ENCODE peak calls at places on chromosome 13, in seven cellular contexts. K is SJSA1, Z is HCT116, J is trophoblast cell, R is esophagus muscularis mucosa, P is heart right ventricle, S is mammary epithelial cell. N is an unnamed sample. For H3K4me1, the result is how much of the 10 kb centered on the place peaks cover.

GRCh38 chr13:53142301-53142700 is 113.7 kb downstream of the OLFM4 start:
- DNase-seq in S (no peak), Z (no peak), J (no peak), P (no peak), K (peak), R (no peak), N (no peak)

GRCh38 chr13:44272692-44273091 is 100.9 kb upstream of the SERP2 start:
- DNase-seq in K (no peak), P (no peak), R (no peak), J (peak), Z (no peak), S (no peak), N (no peak)

GRCh38 chr13:98910501-98910951 is 67.3 kb downstream of the DOCK9 start:
- DNase-seq in Z (peak), J (peak), S (peak), K (peak), R (no peak), P (no peak), N (peak)

GRCh38 chr13:23673354-23673753 is 103.1 kb downstream of the TNFRSF19 start:
- DNase-seq in R (peak), S (peak), P (no peak), Z (no peak), J (peak), K (no peak), N (no peak)

GRCh38 chr13:26985285-26985878 is 186.2 kb downstream of the USP12 start:
- DNase-seq in J (peak), R (no peak), Z (peak), P (no peak), K (peak), S (peak), N (peak)

GRCh38 chr13:64314286-64314685 is 2898.6 kb upstream of the PCDH20 start:
- DNase-seq in K (no peak), S (no peak), J (no peak), Z (no peak), R (no peak), P (no peak), N (no peak)

GRCh38 chr13:21326155-21327030 is 132.7 kb downstream of the ZDHHC20 start:
- DNase-seq in R (no peak), P (no peak), Z (no peak), K (peak), S (peak), J (peak), N (no peak)

GRCh38 chr13:76758738-76759137 is 127.5 kb downstream of the KCTD12 start:
- DNase-seq in S (peak), P (no peak), K (no peak), J (no peak), Z (no peak), R (no peak), N (no peak)

GRCh38 chr13:74647991-74648390 is 513.8 kb upstream of the KLF12 start:
- DNase-seq in P (no peak), J (no peak), R (no peak), K (no peak), S (no peak), Z (no peak), N (no peak)

GRCh38 chr13:48000559-48001126 is 430 bp downstream of the SUCLA2 start:
- DNase-seq in P (no peak), R (no peak), Z (no peak), S (peak), K (no peak), J (peak), N (no peak)

GRCh38 chr13:48158290-48158689 is 63.4 kb upstream of the MED4 start:
- DNase-seq in J (no peak), K (no peak), P (no peak), R (no peak), Z (no peak), S (peak), N (no peak)

GRCh38 chr13:89627991-89628390 is 1719.5 kb upstream of the MIR17HG start:
- DNase-seq in R (no peak), J (no peak), K (no peak), S (peak), P (no peak), Z (no peak), N (no peak)

GRCh38 chr13:49421391-49421790 is 22.5 kb downstream of the CAB39L start:
- DNase-seq in J (no peak), Z (peak), R (no peak), S (peak), K (peak), P (no peak), N (peak)

GRCh38 chr13:114101325-114101821 is 31.1 kb downstream of the RASA3 start:
- DNase-seq in R (no peak), P (peak), K (no peak), J (no peak), S (no peak), Z (no peak), N (peak)

GRCh38 chr13:27043013-27043412 is 128.6 kb downstream of the USP12 start:
- DNase-seq in J (peak), P (no peak), S (peak), Z (peak), R (no peak), K (peak), N (no peak)

GRCh38 chr13:106088094-106088493 is 447.4 kb downstream of the EFNB2 start:
- DNase-seq in S (no peak), Z (no peak), R (no peak), K (no peak), J (no peak), P (no peak), N (no peak)

DNA sequence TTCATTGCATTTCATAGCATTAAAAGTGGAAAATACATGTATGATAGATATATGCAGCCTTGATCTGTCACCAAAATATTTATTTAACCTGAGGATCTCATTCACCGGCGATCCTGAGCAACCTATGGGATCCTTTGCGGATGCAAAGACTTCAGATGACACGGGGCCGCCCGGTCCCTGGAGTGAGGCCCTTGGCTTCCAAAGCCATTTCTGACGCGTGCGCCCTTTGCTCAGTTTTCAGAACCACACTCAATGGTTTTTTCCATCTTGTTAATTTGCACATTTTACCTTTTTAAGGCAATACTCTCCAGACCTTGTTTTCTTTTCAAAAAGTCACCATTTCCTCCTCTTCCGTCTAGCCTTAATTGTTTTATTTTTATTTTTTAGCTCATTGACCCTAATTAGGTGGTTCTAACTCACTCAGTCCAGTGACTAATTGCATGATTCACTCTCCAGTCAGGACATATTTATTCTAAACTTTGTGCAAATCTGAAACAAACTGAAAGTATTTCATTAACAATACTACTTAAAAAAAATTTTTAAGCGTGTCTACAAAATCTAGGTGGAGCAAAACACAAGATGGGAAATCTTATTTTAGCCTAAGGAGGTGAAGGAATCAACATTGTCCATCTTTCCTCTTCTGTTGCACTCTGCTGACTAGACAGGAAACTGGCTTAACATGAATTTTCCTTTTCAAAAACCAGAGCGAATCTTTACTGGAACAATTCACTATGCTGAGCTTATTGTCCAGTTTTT is 47.9 kb downstream of the COL4A1 start:
- DNase-seq in P (no peak), R (no peak), S (peak), Z (no peak), K (no peak), J (no peak), N (no peak)
- H3K4me1 ChIP-seq in P (half or more), R (half or more), S (under half), Z (under half), K (half or more), J (under half), N (under half)

DNA sequence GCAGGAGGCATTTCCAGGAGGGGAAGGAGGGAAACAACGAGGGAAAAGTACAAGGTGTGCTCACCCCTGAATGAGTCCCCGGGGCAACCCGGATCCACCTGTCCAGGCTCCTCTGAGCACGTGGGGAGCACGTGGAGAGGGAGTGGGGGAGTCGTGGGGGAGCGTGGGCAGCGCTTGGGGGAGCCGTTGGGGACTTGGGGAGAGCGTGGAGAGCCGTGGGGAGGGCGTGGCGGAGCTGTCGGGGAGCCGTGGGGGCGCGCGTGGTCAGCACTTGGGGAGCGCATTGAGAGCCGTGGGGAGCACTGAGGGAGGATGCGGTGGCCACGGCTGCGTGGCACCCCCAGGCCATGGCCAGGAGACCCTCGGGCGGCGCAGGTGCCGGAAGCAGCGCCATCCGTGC is 52.8 kb downstream of the IRS2 start:
- DNase-seq in K (no peak), J (no peak), R (no peak), Z (no peak), S (no peak), P (no peak), N (no peak)
- H3K4me3 ChIP-seq in K (no peak), J (no peak), R (no peak), Z (no peak), S (no peak), P (no peak), N (no peak)

DNA sequence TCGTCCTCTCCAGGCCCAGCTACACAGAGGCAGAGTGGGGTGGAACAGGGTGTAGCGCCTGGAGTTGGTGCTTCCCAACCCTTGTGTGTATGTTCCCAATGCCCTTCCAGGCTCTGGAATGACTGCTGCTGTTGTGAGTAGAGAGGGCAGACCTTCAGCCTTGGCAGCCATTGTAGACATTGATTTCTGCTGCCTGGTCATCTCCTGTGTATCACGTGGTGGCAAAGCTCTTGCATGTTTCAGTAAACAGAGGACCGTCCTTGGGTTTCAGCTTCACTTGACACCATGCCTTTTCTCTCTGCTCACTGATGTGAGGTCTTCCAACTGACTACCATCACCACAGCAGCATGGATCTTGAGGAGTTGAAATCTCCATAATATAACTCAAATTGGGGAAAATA is 397.9 kb downstream of the COG6 start:
- DNase-seq in K (no peak), J (no peak), R (no peak), P (no peak), Z (no peak), S (no peak), N (no peak)
- H3K27ac ChIP-seq in K (no peak), J (no peak), R (no peak), P (no peak), Z (no peak), S (no peak), N (no peak)

DNA sequence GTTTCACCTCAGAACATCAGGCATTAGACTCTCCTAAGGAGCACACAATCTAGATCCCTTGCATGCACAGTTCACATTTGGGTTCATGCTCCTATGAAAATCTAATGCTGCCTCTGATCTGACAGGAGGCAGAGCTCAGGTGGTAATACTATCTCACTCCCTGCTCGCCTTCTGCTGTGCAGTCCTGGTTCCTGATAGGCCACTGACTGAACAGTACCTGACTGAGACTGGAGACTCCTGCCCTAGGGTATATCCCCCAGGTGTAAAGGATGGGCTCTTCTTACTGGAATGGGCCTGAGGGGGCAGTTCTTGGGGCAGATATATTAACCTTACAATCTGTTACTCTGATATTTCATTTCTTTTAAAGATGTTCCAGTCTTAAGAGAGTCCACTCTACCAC is 6.3 kb downstream of the OBI1 start:
- DNase-seq in J (no peak), Z (no peak), R (no peak), P (no peak), K (no peak), S (no peak), N (no peak)
- H3K4me1 ChIP-seq in J (under half), Z (under half), R (under half), P (half or more), K (under half), S (under half), N (under half)

DNA sequence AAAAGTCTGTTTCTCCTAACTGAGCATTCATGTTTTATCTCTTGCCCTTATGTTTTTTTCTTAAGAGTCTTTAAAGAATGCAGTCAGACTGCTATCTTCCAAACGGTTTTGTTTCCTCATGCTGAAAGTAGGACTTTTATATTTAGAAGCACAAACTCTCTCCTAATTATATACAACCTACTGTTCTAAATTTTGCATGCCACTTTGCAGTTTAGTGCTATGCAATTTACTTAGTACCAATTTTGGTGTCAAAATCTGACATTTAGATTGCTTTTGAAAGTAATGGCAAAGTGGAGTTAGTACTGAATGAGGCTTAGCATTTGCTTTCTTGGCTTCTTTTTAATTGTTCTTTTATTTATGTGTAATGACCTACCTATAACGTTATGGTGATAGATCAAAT is 55.2 kb upstream of the PCDH20 start:
- DNase-seq in K (no peak), S (no peak), P (no peak), J (peak), Z (no peak), R (no peak), N (no peak)
- H3K4me3 ChIP-seq in K (no peak), S (no peak), P (no peak), J (no peak), Z (no peak), R (no peak), N (no peak)

DNA sequence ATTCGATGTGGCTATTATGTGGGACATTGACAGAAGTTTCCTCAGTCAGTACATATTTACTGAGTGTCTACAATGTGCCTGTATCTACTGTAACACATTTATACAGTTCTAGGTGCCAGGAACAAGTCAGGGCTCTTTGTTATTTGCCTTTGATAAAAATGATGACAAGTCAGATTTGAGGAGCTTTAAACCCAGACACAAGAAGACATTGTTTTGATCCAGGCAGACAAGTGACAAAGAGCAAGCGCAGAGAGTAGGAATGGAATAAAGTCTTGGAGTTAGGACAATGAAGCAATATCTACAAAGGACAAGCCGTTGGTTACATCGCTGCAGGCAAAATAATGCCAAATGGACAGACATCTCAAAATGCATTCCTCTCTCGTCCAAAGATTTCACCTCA is 70.1 kb downstream of the ITGBL1 start:
- DNase-seq in K (no peak), J (peak), P (no peak), R (no peak), S (no peak), Z (no peak), N (no peak)
- H3K27ac ChIP-seq in K (no peak), J (no peak), P (no peak), R (peak), S (no peak), Z (no peak), N (no peak)

GRCh38 chr13:35672611-35673010 is 196.1 kb upstream of the MAB21L1 start:
- DNase-seq in J (no peak), R (peak), Z (no peak), P (no peak), S (no peak), K (no peak), N (no peak)
- H3K4me1 ChIP-seq in J (under half), R (under half), Z (under half), P (under half), S (under half), K (under half), N (under half)

GRCh38 chr13:109687559-109688448 is 98.6 kb downstream of the IRS2 start:
- DNase-seq in R (no peak), K (no peak), P (no peak), J (no peak), S (no peak), Z (no peak), N (no peak)
- H3K4me3 ChIP-seq in R (no peak), K (no peak), P (no peak), J (no peak), S (no peak), Z (no peak), N (no peak)

N was measured in CD8-positive, alpha-beta memory T cell.